ENCODE peak calls at places on chromosome 13, in seven cellular contexts. M is CD4-positive, alpha-beta memory T cell; T is PC-3; Y is mammary epithelial cell; Z is K562; E is ovary; J is tibial nerve. K is an unnamed sample.

GRCh38 chr13:109781384-109782065 is 4.9 kb downstream of the IRS2 start:
- DNase-seq in M (no peak), T (no peak), Y (peak; percentile 56), Z (no peak), E (peak; percentile 92), J (no peak), K (no peak)

GRCh38 chr13:57629391-57629804 is 2.1 kb upstream of the PCDH17 start:
- DNase-seq in M (no peak), T (no peak), Y (no peak), Z (no peak), E (no peak), J (no peak), K (no peak)

GRCh38 chr13:108223850-108224503 is 5.8 kb downstream of the ABHD13 start:
- DNase-seq in M (no peak), T (no peak), Y (no peak), Z (no peak), E (no peak), J (no peak), K (no peak)

GRCh38 chr13:24274452-24274971 is 34.9 kb upstream of the C1QTNF9 start:
- DNase-seq in M (peak; percentile 91), T (no peak), Y (peak; percentile 6), Z (no peak), E (peak; percentile 77), J (no peak), K (no peak)

GRCh38 chr13:93857126-93857525 is 622.4 kb downstream of the DCT start:
- DNase-seq in M (no peak), T (no peak), Y (peak; percentile 65), Z (no peak), E (no peak), J (no peak), K (peak; percentile 70)

GRCh38 chr13:79306650-79307049 is 99.4 kb downstream of the RBM26 start:
- DNase-seq in M (no peak), T (no peak), Y (no peak), Z (no peak), E (no peak), J (no peak), K (no peak)

GRCh38 chr13:100438059-100438788 is 150.4 kb downstream of the GGACT start:
- DNase-seq in M (no peak), T (no peak), Y (no peak), Z (no peak), E (no peak), J (no peak), K (no peak)

GRCh38 chr13:94154362-94154761 is 325.1 kb downstream of the DCT start:
- DNase-seq in M (no peak), T (peak; percentile 30), Y (peak; percentile 32), Z (no peak), E (no peak), J (peak; percentile 72), K (peak; percentile 10)

DNA sequence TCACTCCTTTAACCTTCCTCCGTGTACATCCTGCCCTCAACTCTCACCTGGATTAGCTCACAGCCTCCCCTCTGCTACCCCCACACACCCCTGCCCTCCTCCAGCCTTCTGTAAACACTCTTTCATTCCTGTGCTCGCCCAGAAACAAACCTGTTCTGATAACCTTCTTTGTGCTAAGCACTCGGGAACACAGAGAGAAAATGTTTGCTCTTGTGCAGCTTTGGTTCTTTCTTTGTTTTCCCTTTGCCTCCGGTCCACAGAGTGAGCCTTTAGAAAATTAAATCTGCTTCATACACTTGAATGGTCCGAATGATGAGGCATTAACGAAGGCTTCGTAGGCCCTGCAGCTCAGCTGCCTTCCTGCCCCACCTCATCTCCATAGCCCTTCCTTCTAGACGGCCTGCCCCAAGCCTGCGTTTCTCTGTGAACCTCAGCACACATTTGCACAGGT is 6.6 kb upstream of the ZDHHC20 start:
- DNase-seq in M (no peak), T (peak; percentile 65), Y (no peak), Z (no peak), E (no peak), J (no peak), K (no peak)
- H3K27ac ChIP-seq in M (no peak overlapping the region), T (peak overlapping the region; percentile 69), Y (no peak overlapping the region), Z (no peak overlapping the region), E (no peak overlapping the region), J (no peak overlapping the region), K (no peak overlapping the region)

GRCh38 chr13:112055417-112056206 is 11.3 kb upstream of the SOX1 start:
- DNase-seq in M (no peak), T (no peak), Y (no peak), Z (no peak), E (no peak), J (no peak), K (no peak)

GRCh38 chr13:112056739-112057433 is 10.1 kb upstream of the SOX1 start:
- DNase-seq in M (no peak), T (no peak), Y (no peak), Z (no peak), E (no peak), J (no peak), K (no peak)

GRCh38 chr13:112055032-112055416 is 11.9 kb upstream of the SOX1 start:
- DNase-seq in M (no peak), T (no peak), Y (no peak), Z (no peak), E (no peak), J (no peak), K (no peak)

GRCh38 chr13:112057434-112057735 is 9.6 kb upstream of the SOX1 start:
- DNase-seq in M (no peak), T (no peak), Y (no peak), Z (no peak), E (no peak), J (no peak), K (no peak)

GRCh38 chr13:112056284-112056727 is 10.6 kb upstream of the SOX1 start:
- DNase-seq in M (no peak), T (no peak), Y (no peak), Z (no peak), E (no peak), J (no peak), K (no peak)
- H3K27me3 ChIP-seq in M (peaks cover 29% of the 10 kb centered on the region), T (peaks cover 26% of the 10 kb centered on the region), Y (peaks cover 61% of the 10 kb centered on the region), Z (peaks cover 5% of the 10 kb centered on the region), E (no peaks in the 10 kb centered on the region), J (peaks cover 99% of the 10 kb centered on the region), K (peaks cover 100% of the 10 kb centered on the region)

DNA sequence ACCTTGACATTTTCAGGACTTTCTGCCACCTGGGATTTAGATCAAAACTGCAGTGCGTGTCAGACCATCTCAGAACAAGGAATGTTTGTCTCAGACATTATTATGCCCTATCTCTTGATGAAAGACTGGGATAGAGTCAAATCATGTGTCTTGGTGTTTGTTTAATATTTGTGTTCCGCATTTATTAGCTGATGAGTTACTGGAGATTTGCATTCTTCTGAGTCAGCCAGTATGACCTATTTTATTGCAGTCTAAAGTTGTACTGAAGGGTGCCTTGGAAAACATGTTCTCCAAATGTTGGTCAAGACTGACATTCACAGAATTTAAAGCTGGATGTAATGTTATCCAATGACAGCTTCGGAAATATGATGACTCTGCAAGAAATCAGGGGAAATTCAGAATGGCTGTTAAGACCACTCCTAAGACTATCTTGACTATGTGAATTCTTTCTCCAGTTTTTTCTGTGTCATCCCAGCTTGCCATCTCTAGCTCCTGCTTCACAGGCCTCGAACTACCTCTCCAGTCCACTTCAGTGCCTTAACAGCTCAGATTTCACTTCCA is 134.0 kb downstream of the KCNRG start:
- DNase-seq in M (no peak), T (peak; percentile 75), Y (no peak), Z (no peak), E (no peak), J (no peak), K (no peak)
- H3K4me1 ChIP-seq in M (peaks cover 26% of the 10 kb centered on the region), T (peaks cover 24% of the 10 kb centered on the region), Y (no peaks in the 10 kb centered on the region), Z (no peaks in the 10 kb centered on the region), E (no peaks in the 10 kb centered on the region), J (peaks cover 43% of the 10 kb centered on the region), K (no peaks in the 10 kb centered on the region)

GRCh38 chr13:66914155-66914554 is 316.0 kb downstream of the PCDH9 start:
- DNase-seq in M (no peak), T (no peak), Y (no peak), Z (no peak), E (no peak), J (no peak), K (no peak)

GRCh38 chr13:66915596-66916185 is 314.4 kb downstream of the PCDH9 start:
- DNase-seq in M (no peak), T (peak; percentile 24), Y (peak; percentile 39), Z (no peak), E (no peak), J (no peak), K (peak; percentile 42)

DNA sequence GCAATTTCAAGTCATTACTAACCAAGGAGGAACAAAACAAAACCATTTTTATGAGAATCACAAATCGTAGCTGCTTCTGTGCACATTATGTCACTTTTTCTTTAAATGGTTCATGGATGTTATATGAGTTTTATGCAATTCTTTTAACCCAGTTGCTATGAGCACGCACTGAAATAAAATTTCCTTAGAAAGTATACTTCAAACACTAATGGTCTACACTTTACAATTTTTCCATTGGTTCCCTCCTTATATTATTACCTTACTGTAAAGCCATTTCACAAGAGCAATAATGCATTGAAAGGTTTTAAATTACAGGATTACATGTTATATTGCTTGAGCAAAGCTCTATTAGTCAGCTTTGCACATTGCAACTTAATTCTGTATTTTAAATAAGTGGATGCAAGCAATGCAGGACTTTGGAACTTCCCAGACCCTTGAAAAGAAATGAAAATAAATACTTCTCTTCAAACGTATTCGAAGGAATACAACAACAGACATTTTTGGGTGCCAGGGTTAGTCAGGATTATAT is 318.7 kb downstream of the PCDH9 start:
- DNase-seq in M (no peak), T (no peak), Y (no peak), Z (no peak), E (no peak), J (no peak), K (no peak)
- H3K27ac ChIP-seq in M (no peak overlapping the region), T (no peak overlapping the region), Y (no peak overlapping the region), Z (no peak overlapping the region), E (no peak overlapping the region), J (no peak overlapping the region), K (no peak overlapping the region)

DNA sequence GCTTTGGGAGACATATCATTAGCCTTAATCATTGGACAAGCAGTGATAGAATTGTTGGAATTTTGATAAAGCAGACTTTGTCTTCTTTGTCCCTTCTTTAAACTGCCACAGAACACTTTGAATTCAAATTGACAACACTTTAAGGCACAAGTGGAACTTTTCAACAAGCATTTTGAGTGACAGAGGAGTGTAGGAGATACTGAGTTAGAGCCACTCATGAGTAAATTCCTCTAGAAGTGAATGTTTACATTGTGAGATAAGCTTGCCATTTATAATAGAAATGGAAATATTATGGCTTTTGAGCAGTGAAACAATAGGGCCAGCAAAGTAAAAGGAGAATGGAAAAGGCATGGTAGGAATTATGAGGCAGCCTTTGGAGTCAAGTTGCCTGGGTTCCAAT is 515.8 kb downstream of the SLITRK6 start:
- DNase-seq in M (no peak), T (no peak), Y (no peak), Z (no peak), E (no peak), J (no peak), K (no peak)
- H3K27me3 ChIP-seq in M (no peaks in the 10 kb centered on the region), T (no peaks in the 10 kb centered on the region), Y (no peaks in the 10 kb centered on the region), Z (no peaks in the 10 kb centered on the region), E (no peaks in the 10 kb centered on the region), J (no peaks in the 10 kb centered on the region), K (no peaks in the 10 kb centered on the region)

GRCh38 chr13:58950911-58951310 is 1212.8 kb downstream of the DIAPH3 start:
- DNase-seq in M (no peak), T (no peak), Y (no peak), Z (no peak), E (no peak), J (no peak), K (no peak)
- H3K4me1 ChIP-seq in M (no peaks in the 10 kb centered on the region), T (no peaks in the 10 kb centered on the region), Y (no peaks in the 10 kb centered on the region), Z (no peaks in the 10 kb centered on the region), E (no peaks in the 10 kb centered on the region), J (no peaks in the 10 kb centered on the region), K (no peaks in the 10 kb centered on the region)

GRCh38 chr13:97020194-97020593 is 25.9 kb upstream of the OXGR1 start:
- DNase-seq in M (no peak), T (no peak), Y (no peak), Z (no peak), E (no peak), J (no peak), K (no peak)
- H3K27ac ChIP-seq in M (no peak overlapping the region), T (no peak overlapping the region), Y (no peak overlapping the region), Z (no peak overlapping the region), E (no peak overlapping the region), J (no peak overlapping the region), K (no peak overlapping the region)